ENCODE peak calls at places on chromosomes 1 and 21, in nine cellular contexts. One of them, this sample, is unnamed.

GRCh38 chr1:205354259-205354904 is 2.3 kb downstream of the KLHDC8A start:
- DNase-seq in NCI-H510A treated with DMSO at 0.1 percent for 48 hours: peak; percentile 45
- DNase-seq in HTR-8/SVneo: peak; percentile 65
- DNase-seq in AG04449: no peak
- DNase-seq in stimulated activated CD8-positive, alpha-beta memory T cell treated with anti-CD3 and anti-CD28 coated beads, Interleukin-7, amount 100 ng/mL, for 1 hour: peak; percentile 27
- DNase-seq in amygdala: peak; percentile 22
- DNase-seq in HuH-7: no peak
- DNase-seq in GM04504: peak; percentile 35
- DNase-seq in fibroblast of villous mesenchyme: peak; percentile 67
- DNase-seq in this sample: peak; percentile 37

GRCh38 chr21:42781150-42781980 is 98.0 kb downstream of the WDR4 start:
- DNase-seq in fibroblast of villous mesenchyme: peak; percentile 21
- DNase-seq in GM04504: no peak
- DNase-seq in HuH-7: peak; percentile 74
- DNase-seq in HTR-8/SVneo: no peak
- DNase-seq in NCI-H510A treated with DMSO at 0.1 percent for 48 hours: peak; percentile 77
- DNase-seq in AG04449: no peak
- DNase-seq in stimulated activated CD8-positive, alpha-beta memory T cell treated with anti-CD3 and anti-CD28 coated beads, Interleukin-7, amount 100 ng/mL, for 1 hour: no peak
- DNase-seq in amygdala: no peak
- DNase-seq in this sample: peak; percentile 52

GRCh38 chr1:58649555-58649954 is 50.3 kb downstream of the MYSM1 start:
- DNase-seq in stimulated activated CD8-positive, alpha-beta memory T cell treated with anti-CD3 and anti-CD28 coated beads, Interleukin-7, amount 100 ng/mL, for 1 hour: peak; percentile 4
- DNase-seq in amygdala: no peak
- DNase-seq in fibroblast of villous mesenchyme: no peak
- DNase-seq in GM04504: no peak
- DNase-seq in NCI-H510A treated with DMSO at 0.1 percent for 48 hours: no peak
- DNase-seq in AG04449: no peak
- DNase-seq in HuH-7: no peak
- DNase-seq in HTR-8/SVneo: no peak
- DNase-seq in this sample: no peak

GRCh38 chr1:69305621-69306020 is 262.1 kb upstream of the LRRC7 start:
- DNase-seq in fibroblast of villous mesenchyme: peak; percentile 2
- DNase-seq in HuH-7: peak; percentile 1
- DNase-seq in stimulated activated CD8-positive, alpha-beta memory T cell treated with anti-CD3 and anti-CD28 coated beads, Interleukin-7, amount 100 ng/mL, for 1 hour: no peak
- DNase-seq in AG04449: no peak
- DNase-seq in HTR-8/SVneo: no peak
- DNase-seq in NCI-H510A treated with DMSO at 0.1 percent for 48 hours: no peak
- DNase-seq in GM04504: no peak
- DNase-seq in amygdala: no peak
- DNase-seq in this sample: no peak

GRCh38 chr1:176073524-176074157 is 133.4 kb downstream of the COP1 start:
- DNase-seq in fibroblast of villous mesenchyme: peak; percentile 80
- DNase-seq in HuH-7: peak; percentile 23
- DNase-seq in GM04504: peak; percentile 43
- DNase-seq in AG04449: peak; percentile 12
- DNase-seq in stimulated activated CD8-positive, alpha-beta memory T cell treated with anti-CD3 and anti-CD28 coated beads, Interleukin-7, amount 100 ng/mL, for 1 hour: no peak
- DNase-seq in NCI-H510A treated with DMSO at 0.1 percent for 48 hours: peak; percentile 84
- DNase-seq in HTR-8/SVneo: peak; percentile 63
- DNase-seq in amygdala: no peak
- DNase-seq in this sample: no peak

GRCh38 chr1:111948209-111949131 is 41.0 kb downstream of the KCND3 start:
- DNase-seq in NCI-H510A treated with DMSO at 0.1 percent for 48 hours: peak; percentile 65
- DNase-seq in HuH-7: no peak
- DNase-seq in GM04504: peak; percentile 8
- DNase-seq in HTR-8/SVneo: no peak
- DNase-seq in fibroblast of villous mesenchyme: no peak
- DNase-seq in stimulated activated CD8-positive, alpha-beta memory T cell treated with anti-CD3 and anti-CD28 coated beads, Interleukin-7, amount 100 ng/mL, for 1 hour: no peak
- DNase-seq in AG04449: no peak
- DNase-seq in amygdala: no peak
- DNase-seq in this sample: peak; percentile 86

GRCh38 chr1:24292887-24293286 is 26.3 kb upstream of the GRHL3 start:
- DNase-seq in fibroblast of villous mesenchyme: no peak
- DNase-seq in NCI-H510A treated with DMSO at 0.1 percent for 48 hours: no peak
- DNase-seq in stimulated activated CD8-positive, alpha-beta memory T cell treated with anti-CD3 and anti-CD28 coated beads, Interleukin-7, amount 100 ng/mL, for 1 hour: no peak
- DNase-seq in HTR-8/SVneo: no peak
- DNase-seq in HuH-7: no peak
- DNase-seq in AG04449: no peak
- DNase-seq in GM04504: no peak
- DNase-seq in amygdala: no peak
- DNase-seq in this sample: no peak

GRCh38 chr1:182111496-182111895 is 50.0 kb upstream of the ZNF648 start:
- DNase-seq in HTR-8/SVneo: no peak
- DNase-seq in NCI-H510A treated with DMSO at 0.1 percent for 48 hours: no peak
- DNase-seq in fibroblast of villous mesenchyme: no peak
- DNase-seq in HuH-7: no peak
- DNase-seq in stimulated activated CD8-positive, alpha-beta memory T cell treated with anti-CD3 and anti-CD28 coated beads, Interleukin-7, amount 100 ng/mL, for 1 hour: no peak
- DNase-seq in amygdala: no peak
- DNase-seq in GM04504: no peak
- DNase-seq in AG04449: no peak
- DNase-seq in this sample: no peak

GRCh38 chr1:168454211-168454815 is 89.5 kb downstream of the XCL2 start:
- DNase-seq in AG04449: no peak
- DNase-seq in amygdala: no peak
- DNase-seq in HTR-8/SVneo: no peak
- DNase-seq in GM04504: peak; percentile 69
- DNase-seq in HuH-7: no peak
- DNase-seq in fibroblast of villous mesenchyme: peak; percentile 50
- DNase-seq in NCI-H510A treated with DMSO at 0.1 percent for 48 hours: peak; percentile 38
- DNase-seq in stimulated activated CD8-positive, alpha-beta memory T cell treated with anti-CD3 and anti-CD28 coated beads, Interleukin-7, amount 100 ng/mL, for 1 hour: no peak
- DNase-seq in this sample: no peak

GRCh38 chr1:26351591-26352337 is 2.2 kb downstream of the CRYBG2 start:
- DNase-seq in GM04504: no peak
- DNase-seq in NCI-H510A treated with DMSO at 0.1 percent for 48 hours: no peak
- DNase-seq in HuH-7: peak; percentile 84
- DNase-seq in fibroblast of villous mesenchyme: no peak
- DNase-seq in AG04449: peak; percentile 9
- DNase-seq in amygdala: no peak
- DNase-seq in HTR-8/SVneo: no peak
- DNase-seq in stimulated activated CD8-positive, alpha-beta memory T cell treated with anti-CD3 and anti-CD28 coated beads, Interleukin-7, amount 100 ng/mL, for 1 hour: no peak
- DNase-seq in this sample: no peak

GRCh38 chr1:84851839-84852238 is 41.2 kb downstream of the LPAR3 start:
- DNase-seq in NCI-H510A treated with DMSO at 0.1 percent for 48 hours: no peak
- DNase-seq in stimulated activated CD8-positive, alpha-beta memory T cell treated with anti-CD3 and anti-CD28 coated beads, Interleukin-7, amount 100 ng/mL, for 1 hour: no peak
- DNase-seq in HuH-7: no peak
- DNase-seq in fibroblast of villous mesenchyme: peak; percentile 80
- DNase-seq in GM04504: peak; percentile 76
- DNase-seq in AG04449: peak; percentile 68
- DNase-seq in amygdala: no peak
- DNase-seq in HTR-8/SVneo: peak; percentile 54
- DNase-seq in this sample: no peak

GRCh38 chr1:59401581-59401980 is 104.7 kb downstream of the FGGY start:
- DNase-seq in GM04504: no peak
- DNase-seq in amygdala: no peak
- DNase-seq in HuH-7: no peak
- DNase-seq in stimulated activated CD8-positive, alpha-beta memory T cell treated with anti-CD3 and anti-CD28 coated beads, Interleukin-7, amount 100 ng/mL, for 1 hour: no peak
- DNase-seq in AG04449: no peak
- DNase-seq in NCI-H510A treated with DMSO at 0.1 percent for 48 hours: no peak
- DNase-seq in HTR-8/SVneo: no peak
- DNase-seq in fibroblast of villous mesenchyme: no peak
- DNase-seq in this sample: no peak